ENCODE peak calls at places on chromosome 1, in four cellular contexts. B is lower lobe of right lung, L is right cardiac atrium, N is left lung. R is an unnamed sample.

GRCh38 chr1:188429385-188429784 is 1600.6 kb downstream of the PLA2G4A start:
- DNase-seq in B (no peak), L (no peak), N (no peak), R (no peak)

GRCh38 chr1:99737016-99737415 is 29.4 kb downstream of the FRRS1 start:
- DNase-seq in B (no peak), L (no peak), N (no peak), R (no peak)

GRCh38 chr1:17877896-17878295 is 122.8 kb downstream of the ACTL8 start:
- DNase-seq in B (no peak), L (no peak), N (no peak), R (no peak)

GRCh38 chr1:223730471-223730870 is 18.1 kb downstream of the CAPN2 start:
- DNase-seq in B (no peak), L (no peak), N (no peak), R (no peak)

GRCh38 chr1:169289016-169289415 is 78.6 kb downstream of the NME7 start:
- DNase-seq in B (no peak), L (no peak), N (no peak), R (no peak)

GRCh38 chr1:12552111-12552888 is 65.7 kb downstream of the DHRS3 start:
- DNase-seq in B (peak), L (no peak), N (peak), R (no peak)

GRCh38 chr1:164613176-164613575 is 54.2 kb downstream of the PBX1 start:
- DNase-seq in B (no peak), L (no peak), N (no peak), R (peak)

GRCh38 chr1:175317795-175318194 is 125.2 kb upstream of the KIAA0040 start:
- DNase-seq in B (no peak), L (no peak), N (no peak), R (no peak)

GRCh38 chr1:157359309-157360020 is 192.8 kb downstream of the FCRL5 start:
- DNase-seq in B (no peak), L (no peak), N (no peak), R (no peak)

GRCh38 chr1:175671066-175671465 is 72.3 kb downstream of the TNR start:
- DNase-seq in B (no peak), L (no peak), N (no peak), R (no peak)

GRCh38 chr1:14083706-14084105 is 383.7 kb downstream of the PRDM2 start:
- DNase-seq in B (no peak), L (no peak), N (no peak), R (no peak)

GRCh38 chr1:44108241-44108640 is 10.4 kb upstream of the KLF17 start:
- DNase-seq in B (no peak), L (no peak), N (no peak), R (peak)

GRCh38 chr1:99374109-99374508 is 109.8 kb downstream of the PLPPR4 start:
- DNase-seq in B (no peak), L (no peak), N (no peak), R (no peak)

GRCh38 chr1:158089925-158090675 is 90.6 kb upstream of the CD1D start:
- DNase-seq in B (no peak), L (no peak), N (no peak), R (no peak)

GRCh38 chr1:23930861-23931471 is 17.8 kb upstream of the CNR2 start:
- DNase-seq in B (peak), L (no peak), N (no peak), R (no peak)

GRCh38 chr1:23098463-23099170 is 70.0 kb downstream of the LUZP1 start:
- DNase-seq in B (no peak), L (peak), N (no peak), R (peak)

GRCh38 chr1:167496962-167497619 is 21.2 kb downstream of the CD247 start:
- DNase-seq in B (no peak), L (no peak), N (no peak), R (no peak)
- H3K27ac ChIP-seq in B (no peak), L (no peak), N (no peak), R (no peak)

GRCh38 chr1:21098186-21098915 is 78.3 kb downstream of the EIF4G3 start:
- DNase-seq in B (no peak), L (no peak), N (no peak), R (no peak)
- H3K27ac ChIP-seq in B (no peak), L (no peak), N (no peak), R (peak)

GRCh38 chr1:205662791-205663190 is 17.5 kb downstream of the SLC45A3 start:
- DNase-seq in B (peak), L (no peak), N (no peak), R (no peak)

GRCh38 chr1:205664399-205665108 is 15.8 kb downstream of the SLC45A3 start:
- DNase-seq in B (no peak), L (no peak), N (no peak), R (peak)

GRCh38 chr1:205663286-205663994 is 16.9 kb downstream of the SLC45A3 start:
- DNase-seq in B (no peak), L (no peak), N (no peak), R (no peak)

GRCh38 chr1:205666372-205667166 is 13.7 kb downstream of the SLC45A3 start:
- DNase-seq in B (no peak), L (no peak), N (no peak), R (no peak)

GRCh38 chr1:205665216-205665757 is 15.0 kb downstream of the SLC45A3 start:
- DNase-seq in B (no peak), L (no peak), N (no peak), R (no peak)
- H3K27ac ChIP-seq in B (no peak), L (no peak), N (no peak), R (no peak)

DNA sequence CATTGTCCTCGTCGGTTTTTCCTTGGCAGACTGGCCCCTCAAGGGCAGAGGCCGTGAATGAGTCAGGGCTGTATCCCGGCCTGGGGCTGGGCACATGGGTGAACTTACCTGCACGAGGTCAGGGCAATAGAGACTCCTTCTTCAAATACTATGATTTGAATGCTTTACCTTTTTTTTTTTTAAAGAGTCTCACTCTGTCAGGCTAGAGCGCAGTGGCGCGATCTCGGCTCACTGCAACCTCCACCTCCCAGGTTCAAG is 5.0 kb downstream of the LAPTM5 start:
- DNase-seq in B (no peak), L (no peak), N (no peak), R (no peak)
- H3K27ac ChIP-seq in B (no peak), L (no peak), N (no peak), R (no peak)